ENCODE peak calls at places on chromosomes 3 and 15, in eight cellular contexts. G is NCI-H524; R is HT1080; O is CD4-positive, alpha-beta T cell; P is CD8-positive, alpha-beta memory T cell; Z is central memory CD8-positive, alpha-beta T cell; M is effector memory CD4-positive, alpha-beta T cell; B is pulmonary artery endothelial cell. Q is an unnamed sample.

GRCh38 chr3:176927280-176927679 is 270.0 kb downstream of the TBL1XR1 start:
- DNase-seq in G (no peak), R (no peak), O (no peak), P (no peak), Z (no peak), M (no peak), B (no peak), Q (no peak)

GRCh38 chr3:1179116-1179515 is 86.3 kb downstream of the CNTN6 start:
- DNase-seq in G (no peak), R (peak; percentile 39), O (no peak), P (no peak), Z (no peak), M (no peak), B (no peak), Q (no peak)

GRCh38 chr3:11541321-11542303 is 102.1 kb downstream of the VGLL4 start:
- DNase-seq in G (no peak), R (no peak), O (no peak), P (no peak), Z (no peak), M (no peak), B (no peak), Q (no peak)

GRCh38 chr15:73986055-73986775 is 5.9 kb downstream of the STOML1 start:
- DNase-seq in G (no peak), R (no peak), O (no peak), P (no peak), Z (no peak), M (no peak), B (no peak), Q (no peak)

GRCh38 chr3:73549071-73549600 is 75.6 kb downstream of the PDZRN3 start:
- DNase-seq in G (no peak), R (no peak), O (no peak), P (no peak), Z (no peak), M (no peak), B (no peak), Q (no peak)

GRCh38 chr3:132987396-132987795 is 50.8 kb upstream of the TMEM108 start:
- DNase-seq in G (no peak), R (peak; percentile 72), O (no peak), P (no peak), Z (no peak), M (no peak), B (no peak), Q (no peak)

GRCh38 chr3:59117378-59117777 is 67.6 kb upstream of the CFAP20DC start:
- DNase-seq in G (no peak), R (no peak), O (no peak), P (no peak), Z (no peak), M (no peak), B (no peak), Q (no peak)

GRCh38 chr15:96264801-96265515 is 65.5 kb upstream of the NR2F2 start:
- DNase-seq in G (no peak), R (no peak), O (no peak), P (no peak), Z (no peak), M (no peak), B (no peak), Q (no peak)

GRCh38 chr3:11546657-11547302 is 96.9 kb downstream of the VGLL4 start:
- DNase-seq in G (no peak), R (no peak), O (no peak), P (no peak), Z (no peak), M (no peak), B (no peak), Q (no peak)

GRCh38 chr15:85976986-85977385 is 102.7 kb upstream of the AGBL1 start:
- DNase-seq in G (no peak), R (peak; percentile 70), O (no peak), P (no peak), Z (no peak), M (no peak), B (no peak), Q (no peak)

GRCh38 chr3:43343185-43343584 is 56.8 kb downstream of the SNRK start:
- DNase-seq in G (no peak), R (no peak), O (no peak), P (peak; percentile 75), Z (no peak), M (no peak), B (no peak), Q (no peak)

GRCh38 chr15:51334011-51334426 is 4.4 kb downstream of the CYP19A1 start:
- DNase-seq in G (no peak), R (no peak), O (no peak), P (no peak), Z (no peak), M (no peak), B (peak; percentile 85), Q (no peak)

GRCh38 chr15:66654718-66655375 is 47.2 kb upstream of the SMAD6 start:
- DNase-seq in G (no peak), R (no peak), O (peak; percentile 26), P (peak; percentile 23), Z (no peak), M (no peak), B (no peak), Q (no peak)

GRCh38 chr3:97102641-97103040 is 288.2 kb downstream of the EPHA6 start:
- DNase-seq in G (no peak), R (peak; percentile 58), O (no peak), P (no peak), Z (no peak), M (no peak), B (no peak), Q (no peak)

GRCh38 chr15:85897818-85898717 is 103.3 kb upstream of the KLHL25 start:
- DNase-seq in G (no peak), R (no peak), O (no peak), P (no peak), Z (no peak), M (no peak), B (no peak), Q (no peak)

GRCh38 chr3:81723732-81724313 is 37.6 kb downstream of the GBE1 start:
- DNase-seq in G (no peak), R (peak; percentile 47), O (no peak), P (no peak), Z (no peak), M (no peak), B (no peak), Q (no peak)

GRCh38 chr15:67186226-67186649 is 68.2 kb downstream of the AAGAB start:
- DNase-seq in G (no peak), R (no peak), O (no peak), P (no peak), Z (no peak), M (no peak), B (no peak), Q (peak; percentile 94)

GRCh38 chr3:128033102-128033501 is 19.1 kb upstream of the SEC61A1 start:
- DNase-seq in G (no peak), R (peak; percentile 27), O (no peak), P (no peak), Z (no peak), M (no peak), B (no peak), Q (no peak)

GRCh38 chr15:71304681-71305080 is 189.4 kb downstream of the THSD4 start:
- DNase-seq in G (no peak), R (no peak), O (no peak), P (no peak), Z (no peak), M (no peak), B (no peak), Q (no peak)

GRCh38 chr3:76222115-76222652 is 436.8 kb upstream of the ZNF717 start:
- DNase-seq in G (no peak), R (no peak), O (no peak), P (no peak), Z (no peak), M (no peak), B (no peak), Q (no peak)

GRCh38 chr3:46396129-46396528 is 10.7 kb downstream of the CCR5AS start:
- DNase-seq in G (no peak), R (no peak), O (no peak), P (no peak), Z (no peak), M (no peak), B (no peak), Q (no peak)

GRCh38 chr3:38438421-38438820 is 15.3 kb upstream of the ACVR2B start:
- DNase-seq in G (no peak), R (peak; percentile 74), O (no peak), P (peak; percentile 10), Z (no peak), M (no peak), B (peak; percentile 30), Q (no peak)

GRCh38 chr3:152331975-152332374 is 63.2 kb downstream of the MBNL1 start:
- DNase-seq in G (no peak), R (no peak), O (no peak), P (no peak), Z (no peak), M (no peak), B (no peak), Q (no peak)

GRCh38 chr15:66708389-66708788 is 6.4 kb downstream of the SMAD6 start:
- DNase-seq in G (no peak), R (no peak), O (no peak), P (no peak), Z (no peak), M (no peak), B (no peak), Q (no peak)

GRCh38 chr15:73318463-73319351 is 50.1 kb downstream of the HCN4 start:
- DNase-seq in G (peak; percentile 85), R (no peak), O (no peak), P (no peak), Z (no peak), M (no peak), B (no peak), Q (no peak)

GRCh38 chr3:66693461-66693912 is 192.7 kb upstream of the LRIG1 start:
- DNase-seq in G (no peak), R (no peak), O (no peak), P (no peak), Z (no peak), M (no peak), B (no peak), Q (peak; percentile 63)

GRCh38 chr3:48400824-48401433 is 28.9 kb downstream of the FBXW12 start:
- DNase-seq in G (peak; percentile 41), R (peak; percentile 55), O (peak; percentile 53), P (peak; percentile 64), Z (peak; percentile 45), M (peak; percentile 40), B (peak; percentile 20), Q (peak; percentile 47)

GRCh38 chr3:13896473-13897154 is 16.7 kb upstream of the WNT7A start:
- DNase-seq in G (peak; percentile 64), R (peak; percentile 56), O (peak; percentile 41), P (peak; percentile 63), Z (no peak), M (no peak), B (peak; percentile 29), Q (peak; percentile 43)

GRCh38 chr15:74400313-74400850 is 32.9 kb upstream of the CYP11A1 start:
- DNase-seq in G (no peak), R (peak; percentile 71), O (no peak), P (no peak), Z (no peak), M (no peak), B (no peak), Q (no peak)

GRCh38 chr3:114756506-114757279 is 390.4 kb downstream of the ZBTB20 start:
- DNase-seq in G (no peak), R (no peak), O (no peak), P (no peak), Z (no peak), M (no peak), B (no peak), Q (no peak)

GRCh38 chr15:60362318-60363023 is 35.3 kb downstream of the ANXA2 start:
- DNase-seq in G (peak; percentile 66), R (peak; percentile 92), O (peak; percentile 6), P (no peak), Z (no peak), M (no peak), B (no peak), Q (no peak)

Q was measured in gastrocnemius medialis.